ENCODE peak calls at places on chromosomes 2 and 18, in seven cellular contexts. One of them, this sample, is unnamed.
A peak's percentile ranks its signal among the peaks of the same experiment; 100 is the strongest.

GRCh38 chr2:43745457-43745856 is 28.4 kb upstream of the DYNC2LI1 start:
- DNase-seq in HT1080: no peak
- DNase-seq in endodermal cell: no peak
- DNase-seq in DMS 273 treated with DMSO at 0.1 percent for 48 hours: no peak
- DNase-seq in aorta: no peak
- DNase-seq in activated CD4-positive, CD25-positive, alpha-beta regulatory T cell treated with anti-CD3 and anti-CD28 coated beads, Interleukin-2, amount 50 U/mL, for 72 hours: no peak
- DNase-seq in iris pigment epithelial cell: peak; percentile 53
- DNase-seq in this sample: no peak

GRCh38 chr2:143936758-143937562 is 583.0 kb downstream of the ZEB2 start:
- DNase-seq in iris pigment epithelial cell: peak; percentile 37
- DNase-seq in DMS 273 treated with DMSO at 0.1 percent for 48 hours: no peak
- DNase-seq in endodermal cell: peak; percentile 87
- DNase-seq in HT1080: no peak
- DNase-seq in activated CD4-positive, CD25-positive, alpha-beta regulatory T cell treated with anti-CD3 and anti-CD28 coated beads, Interleukin-2, amount 50 U/mL, for 72 hours: no peak
- DNase-seq in aorta: peak; percentile 56
- DNase-seq in this sample: peak; percentile 57

GRCh38 chr18:8081872-8082553 is 514.9 kb downstream of the PTPRM start:
- DNase-seq in endodermal cell: no peak
- DNase-seq in HT1080: no peak
- DNase-seq in DMS 273 treated with DMSO at 0.1 percent for 48 hours: no peak
- DNase-seq in activated CD4-positive, CD25-positive, alpha-beta regulatory T cell treated with anti-CD3 and anti-CD28 coated beads, Interleukin-2, amount 50 U/mL, for 72 hours: no peak
- DNase-seq in aorta: no peak
- DNase-seq in iris pigment epithelial cell: no peak
- DNase-seq in this sample: no peak

GRCh38 chr2:3282056-3282998 is 95.3 kb downstream of the EIPR1 start:
- DNase-seq in HT1080: peak; percentile 83
- DNase-seq in aorta: no peak
- DNase-seq in endodermal cell: no peak
- DNase-seq in DMS 273 treated with DMSO at 0.1 percent for 48 hours: peak; percentile 89
- DNase-seq in iris pigment epithelial cell: peak; percentile 62
- DNase-seq in activated CD4-positive, CD25-positive, alpha-beta regulatory T cell treated with anti-CD3 and anti-CD28 coated beads, Interleukin-2, amount 50 U/mL, for 72 hours: no peak
- DNase-seq in this sample: no peak

GRCh38 chr2:84711651-84712050 is 169.2 kb downstream of the TRABD2A start:
- DNase-seq in iris pigment epithelial cell: no peak
- DNase-seq in DMS 273 treated with DMSO at 0.1 percent for 48 hours: no peak
- DNase-seq in activated CD4-positive, CD25-positive, alpha-beta regulatory T cell treated with anti-CD3 and anti-CD28 coated beads, Interleukin-2, amount 50 U/mL, for 72 hours: no peak
- DNase-seq in HT1080: no peak
- DNase-seq in aorta: no peak
- DNase-seq in endodermal cell: no peak
- DNase-seq in this sample: no peak

GRCh38 chr2:155266579-155266978 is 568.1 kb downstream of the KCNJ3 start:
- DNase-seq in HT1080: no peak
- DNase-seq in endodermal cell: peak; percentile 78
- DNase-seq in DMS 273 treated with DMSO at 0.1 percent for 48 hours: no peak
- DNase-seq in iris pigment epithelial cell: no peak
- DNase-seq in aorta: no peak
- DNase-seq in activated CD4-positive, CD25-positive, alpha-beta regulatory T cell treated with anti-CD3 and anti-CD28 coated beads, Interleukin-2, amount 50 U/mL, for 72 hours: no peak
- DNase-seq in this sample: no peak

GRCh38 chr2:70979626-70980025 is 1.2 kb downstream of the ANKRD53 start:
- DNase-seq in HT1080: no peak
- DNase-seq in activated CD4-positive, CD25-positive, alpha-beta regulatory T cell treated with anti-CD3 and anti-CD28 coated beads, Interleukin-2, amount 50 U/mL, for 72 hours: no peak
- DNase-seq in endodermal cell: peak; percentile 46
- DNase-seq in DMS 273 treated with DMSO at 0.1 percent for 48 hours: no peak
- DNase-seq in aorta: no peak
- DNase-seq in iris pigment epithelial cell: no peak
- DNase-seq in this sample: no peak

GRCh38 chr2:169716229-169716886 is 17.3 kb upstream of the KLHL23 start:
- DNase-seq in iris pigment epithelial cell: peak; percentile 31
- DNase-seq in activated CD4-positive, CD25-positive, alpha-beta regulatory T cell treated with anti-CD3 and anti-CD28 coated beads, Interleukin-2, amount 50 U/mL, for 72 hours: no peak
- DNase-seq in endodermal cell: peak; percentile 51
- DNase-seq in DMS 273 treated with DMSO at 0.1 percent for 48 hours: peak; percentile 47
- DNase-seq in aorta: no peak
- DNase-seq in HT1080: no peak
- DNase-seq in this sample: no peak

GRCh38 chr2:70854416-70854815 is 18.8 kb upstream of the CD207 start:
- DNase-seq in iris pigment epithelial cell: no peak
- DNase-seq in DMS 273 treated with DMSO at 0.1 percent for 48 hours: no peak
- DNase-seq in endodermal cell: peak; percentile 24
- DNase-seq in HT1080: no peak
- DNase-seq in activated CD4-positive, CD25-positive, alpha-beta regulatory T cell treated with anti-CD3 and anti-CD28 coated beads, Interleukin-2, amount 50 U/mL, for 72 hours: no peak
- DNase-seq in aorta: no peak
- DNase-seq in this sample: no peak

GRCh38 chr2:2104331-2104730 is 226.7 kb downstream of the MYT1L start:
- DNase-seq in activated CD4-positive, CD25-positive, alpha-beta regulatory T cell treated with anti-CD3 and anti-CD28 coated beads, Interleukin-2, amount 50 U/mL, for 72 hours: no peak
- DNase-seq in endodermal cell: no peak
- DNase-seq in aorta: no peak
- DNase-seq in iris pigment epithelial cell: no peak
- DNase-seq in DMS 273 treated with DMSO at 0.1 percent for 48 hours: no peak
- DNase-seq in HT1080: no peak
- DNase-seq in this sample: no peak

GRCh38 chr2:100757621-100758394 is 62.1 kb upstream of the NPAS2 start:
- DNase-seq in activated CD4-positive, CD25-positive, alpha-beta regulatory T cell treated with anti-CD3 and anti-CD28 coated beads, Interleukin-2, amount 50 U/mL, for 72 hours: no peak
- DNase-seq in HT1080: peak; percentile 94
- DNase-seq in DMS 273 treated with DMSO at 0.1 percent for 48 hours: no peak
- DNase-seq in aorta: no peak
- DNase-seq in endodermal cell: no peak
- DNase-seq in iris pigment epithelial cell: peak; percentile 94
- DNase-seq in this sample: no peak

This sample was measured in right lobe of liver.